ENCODE peak calls at places on chromosome 6, in six cellular contexts. U is H1, R is HepG2, Z is GM12892, O is SK-N-SH, Q is K562. E is an unnamed sample.

GRCh38 chr6:90368601-90369000 is 72.0 kb upstream of the BACH2 start:
- DNase-seq in U (no peak), R (no peak), Z (no peak), O (no peak), Q (no peak), E (no peak)

GRCh38 chr6:37516076-37516919 is 16.6 kb upstream of the CCDC167 start:
- DNase-seq in U (no peak), R (peak), Z (peak), O (peak), Q (no peak), E (peak)

GRCh38 chr6:52230685-52231084 is 13.6 kb downstream of the IL17F start:
- DNase-seq in U (no peak), R (no peak), Z (no peak), O (no peak), Q (no peak), E (no peak)

GRCh38 chr6:43927525-43928210 is 157.7 kb downstream of the VEGFA start:
- DNase-seq in U (no peak), R (no peak), Z (no peak), O (no peak), Q (no peak), E (no peak)

GRCh38 chr6:35723587-35723986 is 13.2 kb upstream of the ARMC12 start:
- DNase-seq in U (no peak), R (no peak), Z (no peak), O (peak), Q (peak), E (no peak)

GRCh38 chr6:53168516-53169257 is 20.0 kb upstream of the GCM1 start:
- DNase-seq in U (no peak), R (no peak), Z (no peak), O (no peak), Q (no peak), E (no peak)

GRCh38 chr6:107308676-107309075 is 150.7 kb downstream of the PDSS2 start:
- DNase-seq in U (no peak), R (no peak), Z (no peak), O (no peak), Q (no peak), E (no peak)

GRCh38 chr6:9697263-9697931 is 717.5 kb downstream of the TFAP2A start:
- DNase-seq in U (no peak), R (no peak), Z (no peak), O (no peak), Q (no peak), E (no peak)

GRCh38 chr6:149560736-149561135 is 5.4 kb upstream of the GINM1 start:
- DNase-seq in U (no peak), R (no peak), Z (no peak), O (peak), Q (peak), E (no peak)

GRCh38 chr6:106103728-106104109 is 17.6 kb downstream of the PRDM1 start:
- DNase-seq in U (no peak), R (no peak), Z (peak), O (no peak), Q (no peak), E (no peak)

GRCh38 chr6:3911614-3912336 is 62.6 kb downstream of the FAM50B start:
- DNase-seq in U (peak), R (peak), Z (no peak), O (peak), Q (peak), E (no peak)

GRCh38 chr6:147973806-147974205 is 368.8 kb upstream of the SASH1 start:
- DNase-seq in U (no peak), R (no peak), Z (no peak), O (no peak), Q (no peak), E (no peak)

GRCh38 chr6:11123978-11124377 is 12.5 kb upstream of the ERVFRD-1 start:
- DNase-seq in U (no peak), R (no peak), Z (no peak), O (no peak), Q (no peak), E (no peak)

GRCh38 chr6:17971128-17972073 is 16.0 kb downstream of the KIF13A start:
- DNase-seq in U (no peak), R (no peak), Z (no peak), O (no peak), Q (no peak), E (no peak)

GRCh38 chr6:1322725-1323219 is 10.9 kb downstream of the FOXQ1 start:
- DNase-seq in U (no peak), R (peak), Z (no peak), O (no peak), Q (no peak), E (no peak)

GRCh38 chr6:3977875-3978711 is 100.8 kb downstream of the FAM217A start:
- DNase-seq in U (no peak), R (peak), Z (peak), O (no peak), Q (peak), E (peak)

GRCh38 chr6:45136495-45136894 is 191.6 kb upstream of the RUNX2 start:
- DNase-seq in U (no peak), R (no peak), Z (no peak), O (no peak), Q (no peak), E (no peak)

GRCh38 chr6:71012871-71013456 is 56.1 kb upstream of the B3GAT2 start:
- DNase-seq in U (no peak), R (peak), Z (peak), O (peak), Q (peak), E (peak)

GRCh38 chr6:46788791-46789190 is 4.4 kb upstream of the MEP1A start:
- DNase-seq in U (no peak), R (no peak), Z (no peak), O (no peak), Q (no peak), E (no peak)

DNA sequence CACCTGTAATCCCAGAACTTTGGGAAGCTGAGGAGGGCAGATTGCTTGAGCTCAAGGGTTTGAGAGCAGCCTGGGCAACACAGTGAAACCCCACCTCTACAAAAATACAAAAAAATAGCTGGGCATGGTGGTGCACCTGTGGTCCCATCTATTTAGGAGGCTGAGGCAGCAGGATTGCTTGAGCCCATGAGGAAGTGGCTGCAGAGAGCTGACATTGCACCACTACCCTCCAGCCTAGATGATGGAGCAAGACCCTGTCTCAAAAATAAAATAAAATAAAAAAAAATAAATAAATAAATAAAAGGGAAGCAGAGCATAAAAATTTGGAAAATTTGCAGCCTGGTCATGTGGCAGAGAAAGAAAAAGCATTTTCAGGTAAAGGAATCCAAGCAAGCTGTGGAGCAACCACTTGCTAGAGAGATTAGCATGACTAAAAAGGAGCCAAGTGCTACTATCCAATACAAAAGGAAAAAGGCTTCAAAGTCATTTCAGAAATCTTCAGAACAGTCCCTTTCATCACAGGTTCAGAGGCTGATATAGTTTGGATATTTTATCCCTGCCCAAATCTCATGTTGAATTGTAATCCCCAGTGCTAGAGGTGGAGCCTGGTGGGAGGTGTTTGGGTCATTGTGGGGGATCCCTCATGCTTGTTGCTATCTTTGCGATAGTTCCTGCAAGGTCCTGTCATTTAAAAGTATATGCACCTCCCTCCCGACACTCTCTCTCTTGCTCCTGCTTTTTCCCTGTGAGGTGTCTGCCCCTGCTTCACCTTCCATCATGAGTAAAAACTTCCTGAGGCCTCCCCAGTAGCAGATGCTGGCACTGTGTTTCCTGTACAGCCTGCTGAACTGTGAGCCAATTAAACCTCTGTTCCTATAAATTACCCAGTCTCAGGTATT is 11.2 kb upstream of the TTK start:
- DNase-seq in U (peak), R (no peak), Z (no peak), O (no peak), Q (no peak), E (no peak)
- TF ChIP-seq TAF1 in U (no peak), R (no peak), Z (no peak), O (no peak), Q (no peak), E (no peak)

GRCh38 chr6:5126214-5126613 is 41.1 kb downstream of the PPP1R3G start:
- DNase-seq in U (no peak), R (peak), Z (no peak), O (no peak), Q (no peak), E (no peak)
- TF ChIP-seq POLR2AphosphoS5 in U (no peak), R (no peak), Z (no peak), O (no peak), Q (no peak), E (no peak)

DNA sequence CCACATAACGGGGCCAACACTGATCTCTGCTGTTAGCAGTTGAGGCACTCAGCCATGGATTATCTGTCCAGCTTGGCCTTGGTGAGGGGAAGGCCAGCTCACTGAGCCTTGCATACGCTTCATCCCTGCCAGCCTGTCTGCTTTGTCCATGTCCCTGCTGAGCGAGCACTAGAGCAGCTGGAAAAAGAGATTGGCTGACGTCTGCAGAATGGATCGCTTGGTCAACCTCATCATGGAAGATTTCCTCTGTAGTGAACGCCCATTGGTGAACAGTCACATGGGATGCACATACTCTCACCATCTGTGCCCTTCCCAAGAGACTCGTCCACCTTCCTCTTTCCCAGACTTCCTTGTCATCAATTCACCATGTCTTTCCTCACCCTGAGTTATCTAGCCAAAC is 26.9 kb downstream of the MUC22 start:
- DNase-seq in U (no peak), R (no peak), Z (no peak), O (no peak), Q (no peak), E (no peak)
- TF ChIP-seq TAF1 in U (no peak), R (no peak), Z (no peak), O (no peak), Q (no peak), E (no peak)

DNA sequence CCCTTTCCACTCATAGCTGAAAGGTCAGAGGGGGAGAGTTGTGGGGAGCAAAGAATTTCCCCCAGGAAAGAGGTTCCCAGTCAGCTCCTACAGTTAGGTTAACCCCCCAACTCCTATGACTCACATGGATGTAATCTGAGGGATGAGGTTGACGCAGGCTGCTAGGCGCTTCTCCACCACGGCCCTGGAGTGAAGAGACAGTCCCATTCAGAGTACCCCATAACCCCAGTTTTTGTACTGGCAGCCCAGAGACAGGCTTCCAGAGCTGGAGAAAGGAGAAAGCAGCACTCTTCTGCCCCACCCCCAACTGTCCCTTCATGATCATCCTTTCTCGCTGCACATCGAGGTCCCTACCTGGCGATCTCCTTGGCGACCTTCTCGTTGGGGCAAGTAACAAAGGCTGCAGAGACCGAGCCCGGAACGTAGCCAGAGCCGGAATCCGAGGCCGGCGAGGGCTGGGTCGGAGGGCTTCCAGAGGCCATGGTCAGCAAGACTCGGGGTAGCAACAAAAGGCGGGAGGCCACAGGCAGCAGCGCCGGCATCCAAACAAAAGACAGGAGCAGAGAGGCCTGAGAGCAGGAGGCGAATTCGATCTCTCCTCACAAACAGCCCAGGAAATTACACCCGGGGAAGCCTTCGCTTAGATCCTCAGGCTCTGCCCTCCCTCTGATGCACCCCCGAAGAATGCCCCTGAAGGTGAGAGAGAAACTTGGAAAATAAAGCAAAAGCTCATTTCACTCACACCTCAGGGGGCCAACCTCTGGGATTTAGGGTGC is 592 bp downstream of the CUTA start:
- DNase-seq in U (no peak), R (no peak), Z (no peak), O (no peak), Q (peak), E (no peak)
- TF ChIP-seq POLR2AphosphoS5 in U (no peak), R (peak), Z (no peak), O (no peak), Q (peak), E (no peak)

DNA sequence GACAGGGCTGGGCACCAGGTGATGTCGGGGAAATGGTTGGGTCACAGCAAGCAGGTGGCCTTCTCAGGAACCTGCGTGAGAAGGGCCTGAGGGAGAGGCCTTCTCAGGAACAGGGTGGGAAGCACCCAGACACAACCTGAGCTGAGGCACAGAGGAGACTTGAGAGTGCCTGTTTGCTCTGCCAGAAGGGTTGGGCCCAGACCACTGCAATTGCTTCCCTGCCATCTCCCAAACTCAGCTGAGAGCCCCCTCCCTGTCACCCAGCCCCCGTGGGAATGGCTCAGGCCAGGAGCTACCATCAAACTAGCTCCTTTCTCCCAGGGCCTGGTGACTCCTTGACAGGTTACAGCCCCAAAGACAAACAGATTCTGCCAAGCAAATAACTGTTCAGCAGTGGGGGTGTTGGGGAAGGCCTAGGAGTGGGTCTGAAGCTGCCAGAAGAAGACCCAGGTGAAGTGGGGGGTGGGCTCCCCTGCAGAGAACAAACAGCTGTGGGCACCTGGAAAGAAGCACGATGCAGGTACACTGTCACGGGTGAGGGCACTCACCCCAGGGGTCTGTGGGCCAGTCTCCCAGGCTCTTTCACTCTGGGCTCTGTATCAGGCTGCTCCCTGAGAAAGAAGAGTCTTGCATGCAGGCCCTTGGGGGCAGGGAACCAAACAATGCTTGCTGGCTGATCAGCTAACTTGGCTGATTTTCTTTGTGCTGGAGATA is 30.4 kb upstream of the SPDEF start:
- DNase-seq in U (no peak), R (no peak), Z (no peak), O (no peak), Q (no peak), E (no peak)
- TF ChIP-seq TAF1 in U (no peak), R (no peak), Z (no peak), O (no peak), Q (no peak), E (no peak)

GRCh38 chr6:168060521-168060931 is 18.5 kb downstream of the FRMD1 start:
- DNase-seq in U (no peak), R (peak), Z (no peak), O (peak), Q (peak), E (no peak)
- TF ChIP-seq POLR2AphosphoS5 in U (no peak), R (no peak), Z (no peak), O (no peak), Q (no peak), E (no peak)

DNA sequence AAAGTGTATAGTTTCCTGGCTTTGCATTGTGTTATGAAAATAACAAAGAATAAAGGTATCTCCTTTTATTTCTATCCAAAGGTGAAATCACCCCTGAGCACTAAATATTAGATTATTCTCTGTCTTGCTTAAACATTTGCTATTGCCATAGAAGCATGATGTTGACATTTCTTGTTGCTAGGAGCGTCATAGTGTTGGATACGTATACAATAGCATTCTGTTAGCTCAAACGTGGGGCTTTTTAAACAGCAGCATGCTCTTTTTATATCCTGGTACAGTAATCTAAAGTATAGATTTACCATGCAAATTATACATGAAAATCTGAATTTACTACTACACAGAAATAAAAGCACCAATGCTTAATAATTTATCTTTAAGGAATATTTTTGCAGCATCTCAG is 9.7 kb upstream of the HSF2 start:
- DNase-seq in U (no peak), R (peak), Z (no peak), O (no peak), Q (no peak), E (no peak)
- TF ChIP-seq TAF1 in U (no peak), R (no peak), Z (no peak), O (no peak), Q (no peak), E (no peak)

DNA sequence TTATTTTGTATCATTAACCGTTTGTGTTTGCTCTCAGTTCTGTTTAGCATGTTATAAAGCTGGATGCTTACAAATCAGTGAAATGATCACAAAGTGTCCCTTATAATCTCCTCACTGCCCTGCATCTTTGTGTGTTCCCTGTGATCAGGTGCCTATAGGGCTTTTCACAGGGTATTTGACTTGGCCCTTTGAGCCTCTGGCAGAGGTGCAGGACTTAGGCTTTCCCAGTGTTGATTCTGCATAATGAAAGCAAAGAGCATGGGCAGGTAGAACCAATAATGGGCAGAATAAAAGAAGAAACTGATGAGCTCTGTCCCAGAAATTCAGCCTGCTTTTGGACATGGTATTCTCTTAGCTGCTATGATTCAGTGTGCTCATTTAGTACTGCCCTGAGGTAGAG is 16.9 kb upstream of the PBOV1 start:
- DNase-seq in U (no peak), R (no peak), Z (no peak), O (no peak), Q (no peak), E (no peak)
- TF ChIP-seq POLR2AphosphoS5 in U (no peak), R (no peak), Z (no peak), O (no peak), Q (no peak), E (no peak)

GRCh38 chr6:120141601-120142000 is 792.0 kb upstream of the MAN1A1 start:
- DNase-seq in U (no peak), R (no peak), Z (no peak), O (no peak), Q (no peak), E (no peak)

DNA sequence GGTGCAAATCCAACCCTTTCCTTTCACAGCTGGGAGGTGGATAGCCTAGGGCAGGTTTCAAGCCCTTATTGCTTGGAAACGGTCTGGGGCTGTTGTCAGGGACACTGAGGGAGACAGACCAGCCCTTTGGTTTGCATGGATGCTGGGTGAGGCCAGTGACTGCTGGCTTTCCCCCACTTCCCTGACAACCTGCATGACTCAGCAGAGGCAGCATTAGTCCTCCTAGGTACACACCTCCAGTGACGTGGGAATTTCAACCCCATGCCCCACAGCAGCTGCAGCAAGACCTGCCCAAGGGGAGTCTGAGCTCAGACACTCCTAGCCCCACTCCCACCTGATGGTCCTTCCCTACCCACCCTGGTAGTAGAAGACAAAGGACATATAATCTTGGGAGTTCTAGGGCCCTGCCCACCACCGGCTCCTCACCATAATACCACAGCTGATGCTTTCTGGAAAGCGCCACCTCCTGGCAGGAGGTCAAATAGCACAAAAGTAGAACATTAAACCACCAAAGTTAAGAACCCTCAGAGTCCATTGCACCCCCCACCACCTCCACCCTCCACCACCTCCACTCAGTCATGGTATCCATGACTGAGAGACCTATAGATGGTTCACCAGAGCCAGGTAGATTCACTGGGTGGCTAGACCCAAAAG is 797.8 kb upstream of the MAN1A1 start:
- DNase-seq in U (no peak), R (no peak), Z (no peak), O (no peak), Q (no peak), E (no peak)
- TF ChIP-seq TAF1 in U (no peak), R (no peak), Z (no peak), O (no peak), Q (no peak), E (no peak)

E was measured in GM12891.